ENCODE peak calls at places on chromosomes 7 and 10, in nine cellular contexts. U, B, N, L, S, I, Z, X and C are unnamed samples.
A peak's percentile ranks its signal among the peaks of the same experiment; 100 is the strongest.

GRCh38 chr10:18400911-18401260 is 250.5 kb downstream of the NSUN6 start:
- DNase-seq in N (no peak), Z (no peak), I (no peak), L (no peak), B (no peak), U (no peak), X (no peak), S (no peak), C (no peak)

GRCh38 chr7:32506266-32507054 is 11.2 kb downstream of the AVL9 start:
- DNase-seq in I (peak; percentile 82), B (peak; percentile 92), X (no peak), U (no peak), N (no peak), L (no peak), Z (no peak), S (no peak), C (peak; percentile 87)

GRCh38 chr10:46255696-46256355 is 31.0 kb upstream of the ANTXRL start:
- DNase-seq in S (peak; percentile 58), U (no peak), L (peak; percentile 88), B (peak; percentile 30), X (peak; percentile 54), I (no peak), Z (peak; percentile 68), N (peak; percentile 86), C (peak; percentile 7)

GRCh38 chr7:66330961-66331360 is 125.8 kb downstream of the TPST1 start:
- DNase-seq in B (no peak), X (no peak), I (peak; percentile 13), S (no peak), N (no peak), Z (peak; percentile 65), U (no peak), L (peak; percentile 70), C (no peak)

GRCh38 chr10:80466724-80467326 is 12.7 kb downstream of the TSPAN14 start:
- DNase-seq in Z (no peak), I (no peak), B (no peak), S (no peak), N (no peak), X (no peak), L (no peak), U (no peak), C (no peak)

GRCh38 chr7:1502845-1503244 is 1.3 kb downstream of the INTS1 start:
- DNase-seq in N (no peak), I (no peak), X (no peak), B (no peak), U (no peak), L (no peak), Z (no peak), S (no peak), C (no peak)

GRCh38 chr7:157432957-157433576 is 96.3 kb downstream of the DNAJB6 start:
- DNase-seq in N (no peak), Z (no peak), U (no peak), B (peak; percentile 18), S (peak; percentile 66), I (no peak), L (no peak), X (peak; percentile 73), C (peak; percentile 4)

GRCh38 chr7:155988421-155988820 is 176.2 kb upstream of the SHH start:
- DNase-seq in N (no peak), U (no peak), L (no peak), Z (no peak), S (no peak), X (no peak), B (no peak), I (no peak), C (no peak)

GRCh38 chr10:58150290-58150689 is 117.4 kb downstream of the IPMK start:
- DNase-seq in I (no peak), L (no peak), S (no peak), Z (no peak), N (no peak), X (no peak), B (no peak), U (no peak), C (no peak)

GRCh38 chr10:2137549-2138174 is 400.3 kb upstream of the ADARB2 start:
- DNase-seq in I (no peak), L (no peak), B (peak; percentile 59), X (no peak), N (peak; percentile 11), U (no peak), S (no peak), Z (no peak), C (peak; percentile 56)